ENCODE peak calls at places on chromosomes 16 and 17, in four cellular contexts. A is heart left ventricle; E is tibial artery; S is CD8-positive, alpha-beta T cell. F is an unnamed sample.

GRCh38 chr17:79811036-79811887 is 14.4 kb upstream of the CBX8 start:
- DNase-seq in A (peak; percentile 33), E (no peak), S (no peak), F (peak; percentile 50)

GRCh38 chr16:71609066-71609465 is 16.9 kb upstream of the MARVELD3 start:
- DNase-seq in A (no peak), E (no peak), S (no peak), F (no peak)

GRCh38 chr16:74224828-74225227 is 71.8 kb upstream of the PSMD7 start:
- DNase-seq in A (no peak), E (no peak), S (no peak), F (no peak)

GRCh38 chr16:81633147-81633619 is 145.9 kb upstream of the PLCG2 start:
- DNase-seq in A (no peak), E (no peak), S (no peak), F (no peak)

GRCh38 chr16:85844786-85845185 is 45.3 kb downstream of the COX4I1 start:
- DNase-seq in A (no peak), E (no peak), S (no peak), F (no peak)

GRCh38 chr17:80513201-80513600 is 31.4 kb upstream of the RPTOR start:
- DNase-seq in A (no peak), E (no peak), S (no peak), F (no peak)

GRCh38 chr16:70605284-70605659 is 41.1 kb upstream of the IL34 start:
- DNase-seq in A (no peak), E (no peak), S (no peak), F (no peak)

GRCh38 chr17:6546069-6546718 is 10.2 kb downstream of the PITPNM3 start:
- DNase-seq in A (no peak), E (no peak), S (no peak), F (no peak)

GRCh38 chr17:54280741-54281140 is 458.0 kb downstream of the KIF2B start:
- DNase-seq in A (no peak), E (no peak), S (no peak), F (no peak)

F was measured in CD4-positive, alpha-beta memory T cell.